ENCODE peak calls at places on chromosomes 6 and 20, in five cellular contexts. U, S, W, A and L are unnamed samples.
A peak's percentile ranks its signal among the peaks of the same experiment; 100 is the strongest.

GRCh38 chr6:123393333-123393732 is 243.4 kb downstream of the TRDN start:
- DNase-seq in S (peak; percentile 9), U (no peak), A (no peak), W (peak; percentile 6), L (no peak)

GRCh38 chr20:50027611-50028105 is 44.9 kb downstream of the SNAI1 start:
- DNase-seq in U (peak; percentile 72), W (peak; percentile 94), A (no peak), S (no peak), L (no peak)

GRCh38 chr6:90485615-90486277 is 101.1 kb downstream of the MAP3K7 start:
- DNase-seq in U (no peak), S (no peak), W (no peak), A (no peak), L (no peak)

GRCh38 chr6:125899726-125900182 is 56.8 kb upstream of the HINT3 start:
- DNase-seq in U (no peak), W (no peak), A (no peak), S (no peak), L (no peak)

GRCh38 chr6:42748241-42748898 is 2.5 kb upstream of the TBCC start:
- DNase-seq in W (peak; percentile 44), A (no peak), S (no peak), U (no peak), L (no peak)

GRCh38 chr20:31560094-31560899 is 44.8 kb upstream of the ID1 start:
- DNase-seq in S (peak; percentile 73), U (peak; percentile 81), A (peak; percentile 67), W (peak; percentile 92), L (peak; percentile 70)

GRCh38 chr6:133584903-133585302 is 304.0 kb upstream of the TCF21 start:
- DNase-seq in W (no peak), U (no peak), A (no peak), S (no peak), L (no peak)

GRCh38 chr6:159943101-159943632 is 25.7 kb upstream of the IGF2R start:
- DNase-seq in S (no peak), A (no peak), U (peak; percentile 37), W (peak; percentile 85), L (no peak)

GRCh38 chr6:139839506-139840156 is 465.2 kb upstream of the CITED2 start:
- DNase-seq in U (no peak), S (peak; percentile 4), A (no peak), W (no peak), L (no peak)

GRCh38 chr6:19892250-19892649 is 55.1 kb downstream of the ID4 start:
- DNase-seq in S (no peak), W (no peak), A (no peak), U (no peak), L (no peak)

GRCh38 chr6:33967266-33967767 is 163.5 kb upstream of the MLN start:
- DNase-seq in U (no peak), W (no peak), S (no peak), A (no peak), L (no peak)

GRCh38 chr20:62133051-62133845 is 9.9 kb downstream of the PSMA7 start:
- DNase-seq in A (no peak), U (no peak), W (peak; percentile 50), S (no peak), L (no peak)

GRCh38 chr6:46473866-46474265 is 17.4 kb downstream of the RCAN2 start:
- DNase-seq in A (no peak), W (no peak), U (peak; percentile 17), S (no peak), L (no peak)

GRCh38 chr6:19153270-19153980 is 683.7 kb upstream of the ID4 start:
- DNase-seq in U (peak; percentile 1), S (no peak), W (peak; percentile 76), A (no peak), L (no peak)

GRCh38 chr6:160336200-160336599 is 12.0 kb upstream of the SLC22A3 start:
- DNase-seq in A (no peak), S (no peak), U (no peak), W (no peak), L (no peak)

GRCh38 chr6:17585766-17586502 is 14.2 kb upstream of the FAM8A1 start:
- DNase-seq in W (no peak), U (no peak), A (no peak), S (peak; percentile 19), L (no peak)

DNA sequence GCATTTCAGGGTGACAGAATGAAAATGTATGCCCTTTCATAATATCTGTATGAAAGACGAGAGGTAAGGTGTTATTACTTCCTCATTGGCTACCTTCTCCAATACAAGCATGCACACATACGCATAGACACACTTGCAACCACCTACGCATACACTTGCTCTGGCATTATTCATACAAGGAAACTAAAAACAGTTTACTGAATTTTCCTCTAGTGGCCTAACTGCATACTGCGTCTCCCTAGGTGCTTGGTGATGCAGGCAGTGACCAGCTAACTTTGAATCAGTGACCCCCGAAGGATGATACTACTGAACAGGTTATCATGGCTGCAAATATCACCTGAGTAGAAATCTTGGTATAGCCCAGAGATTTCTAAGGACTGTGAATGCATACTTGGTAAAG is 593.1 kb downstream of the PKHD1 start:
- DNase-seq in S (no peak), U (no peak), W (no peak), A (no peak), L (no peak)
- TF ChIP-seq CTCF in S (no peak), U (no peak), W (no peak), A (peak; percentile 38), L (no peak)

GRCh38 chr6:6564154-6564553 is 24.4 kb upstream of the LY86 start:
- DNase-seq in W (no peak), S (peak; percentile 48), U (no peak), A (no peak), L (no peak)

GRCh38 chr6:6557871-6558270 is 30.6 kb upstream of the LY86 start:
- DNase-seq in W (peak; percentile 1), U (no peak), S (no peak), A (no peak), L (no peak)

GRCh38 chr6:6557504-6557839 is 31.0 kb upstream of the LY86 start:
- DNase-seq in U (no peak), S (no peak), A (no peak), W (no peak), L (no peak)

GRCh38 chr6:6559994-6560393 is 28.5 kb upstream of the LY86 start:
- DNase-seq in W (no peak), S (no peak), U (no peak), A (no peak), L (no peak)

DNA sequence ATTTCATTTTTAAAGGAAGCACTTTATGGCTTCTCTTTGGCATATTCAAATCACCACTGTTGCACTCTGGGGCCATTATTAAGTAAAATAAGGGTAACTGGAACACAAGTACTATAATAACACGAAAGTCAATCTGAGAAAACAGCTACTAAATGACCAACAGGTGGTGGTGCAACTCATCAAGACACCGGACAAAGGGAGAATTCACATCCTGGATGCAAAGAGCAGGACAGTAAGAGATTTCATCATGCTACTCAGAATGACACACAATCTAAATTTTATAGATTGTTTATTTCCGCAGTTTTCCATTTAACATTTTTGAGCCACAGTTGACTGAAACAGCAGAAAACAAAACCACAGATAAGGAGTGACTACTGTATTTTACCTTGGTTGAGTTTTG is 27.6 kb upstream of the LY86 start:
- DNase-seq in A (no peak), W (no peak), S (no peak), U (no peak), L (no peak)
- TF ChIP-seq CTCF in A (no peak), W (no peak), S (no peak), U (no peak), L (no peak)

GRCh38 chr6:47633141-47633540 is 65.2 kb upstream of the ADGRF4 start:
- DNase-seq in W (peak; percentile 20), S (no peak), U (no peak), A (no peak), L (no peak)
- TF ChIP-seq CTCF in W (no peak), S (no peak), U (no peak), A (no peak), L (no peak)

DNA sequence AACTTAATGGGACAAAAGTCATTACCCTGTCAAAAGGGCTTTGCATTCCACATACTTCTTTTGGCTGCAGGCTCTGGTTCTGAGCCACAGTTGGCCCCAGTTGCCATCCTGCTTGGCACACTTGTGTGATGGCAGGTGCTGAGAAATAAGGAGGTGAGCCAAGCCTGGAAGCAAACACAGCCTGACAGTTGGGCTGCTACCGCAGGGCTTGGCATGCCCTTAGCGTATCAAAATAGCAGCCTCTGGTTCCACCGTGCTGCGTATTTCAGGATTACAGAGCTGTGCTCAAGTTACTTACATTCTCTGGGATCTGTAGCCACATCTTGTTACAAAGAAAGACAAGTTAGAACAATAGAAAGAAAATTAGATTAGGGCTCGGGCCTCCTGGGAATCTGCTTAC is 11.1 kb downstream of the MTHFD1L start:
- DNase-seq in U (no peak), A (no peak), W (peak; percentile 27), S (no peak), L (no peak)
- TF ChIP-seq CTCF in U (no peak), A (no peak), W (no peak), S (no peak), L (no peak)

GRCh38 chr6:4344317-4344899 is 209.0 kb upstream of the ECI2 start:
- DNase-seq in W (no peak), S (no peak), U (no peak), A (no peak), L (no peak)
- TF ChIP-seq CTCF in W (no peak), S (no peak), U (no peak), A (no peak), L (no peak)

GRCh38 chr6:167996424-167997199 is 859 bp upstream of the KIF25 start:
- DNase-seq in U (no peak), A (no peak), S (peak; percentile 43), W (no peak), L (no peak)
- TF ChIP-seq CTCF in U (no peak), A (no peak), S (no peak), W (no peak), L (no peak)